ENCODE peak calls at places on chromosomes 3 and 15, in six cellular contexts. J is left ventricle myocardium superior, R is caudate nucleus, L is heart left ventricle, E is activated gamma-delta T cell treated with Interleukin-2 at 50 U/mL for 16 hours, F is body of pancreas. A is an unnamed sample.
A peak's percentile ranks its signal among the peaks of the same experiment; 100 is the strongest.

GRCh38 chr3:12862387-12862786 is 21.0 kb upstream of the RPL32 start:
- DNase-seq in J (no peak), R (no peak), L (no peak), E (no peak), F (no peak), A (no peak)

GRCh38 chr3:127077506-127078064 is 94.7 kb downstream of the PLXNA1 start:
- DNase-seq in J (peak; percentile 4), R (no peak), L (peak; percentile 6), E (no peak), F (no peak), A (no peak)

GRCh38 chr15:78130466-78131294 is 565 bp downstream of the CIB2 start:
- DNase-seq in J (no peak), R (no peak), L (peak; percentile 68), E (no peak), F (no peak), A (no peak)

GRCh38 chr15:30001592-30001991 is 81.2 kb upstream of the GOLGA8J start:
- DNase-seq in J (no peak), R (peak; percentile 94), L (no peak), E (no peak), F (no peak), A (no peak)

GRCh38 chr15:63462053-63462452 is 42.3 kb upstream of the USP3 start:
- DNase-seq in J (no peak), R (no peak), L (no peak), E (no peak), F (no peak), A (no peak)

GRCh38 chr3:97821810-97822775 is at the start of gene CRYBG3:
- DNase-seq in J (peak; percentile 93), R (peak; percentile 62), L (peak; percentile 94), E (peak; percentile 78), F (peak; percentile 80), A (peak; percentile 86)

GRCh38 chr15:60580650-60581415 is 101.9 kb upstream of the ICE2 start:
- DNase-seq in J (no peak), R (no peak), L (no peak), E (peak; percentile 49), F (no peak), A (no peak)

GRCh38 chr3:56748663-56749231 is 53.0 kb downstream of the ARHGEF3 start:
- DNase-seq in J (no peak), R (no peak), L (no peak), E (no peak), F (peak; percentile 63), A (no peak)

GRCh38 chr15:93466380-93466779 is 377.4 kb upstream of the RGMA start:
- DNase-seq in J (no peak), R (no peak), L (no peak), E (no peak), F (no peak), A (no peak)

GRCh38 chr3:27253831-27254230 is 115.4 kb downstream of the NEK10 start:
- DNase-seq in J (no peak), R (no peak), L (no peak), E (no peak), F (peak; percentile 18), A (no peak)

GRCh38 chr15:40045572-40046217 is 6.7 kb upstream of the SRP14 start:
- DNase-seq in J (no peak), R (no peak), L (no peak), E (no peak), F (no peak), A (no peak)

GRCh38 chr15:37981781-37982180 is 47.3 kb downstream of the TMCO5A start:
- DNase-seq in J (no peak), R (no peak), L (no peak), E (no peak), F (no peak), A (no peak)

GRCh38 chr3:147414369-147415135 is 5.4 kb downstream of the ZIC1 start:
- DNase-seq in J (no peak), R (no peak), L (no peak), E (no peak), F (no peak), A (no peak)

GRCh38 chr3:131717493-131717892 is 214.7 kb upstream of the MRPL3 start:
- DNase-seq in J (no peak), R (no peak), L (no peak), E (no peak), F (no peak), A (no peak)

GRCh38 chr3:44125882-44126281 is 115.8 kb upstream of the TOPAZ1 start:
- DNase-seq in J (no peak), R (no peak), L (no peak), E (no peak), F (no peak), A (no peak)

GRCh38 chr3:14490831-14491230 is 49.3 kb downstream of the GRIP2 start:
- DNase-seq in J (no peak), R (no peak), L (no peak), E (no peak), F (no peak), A (no peak)

GRCh38 chr3:189569473-189569872 is 61.7 kb upstream of the TP63 start:
- DNase-seq in J (no peak), R (no peak), L (no peak), E (no peak), F (no peak), A (no peak)

GRCh38 chr3:193960485-193961172 is 175.3 kb upstream of the HES1 start:
- DNase-seq in J (no peak), R (peak; percentile 27), L (no peak), E (no peak), F (no peak), A (no peak)

A was measured in left ventricle myocardium inferior.